ENCODE peak calls at places on chromosome 1, in seven cellular contexts. L, W, E, V, C, I and O are unnamed samples.

GRCh38 chr1:119767486-119767885 is 1.2 kb downstream of the HMGCS2 start:
- DNase-seq in E (no peak), L (no peak), V (no peak), I (no peak), C (no peak), W (no peak), O (no peak)

GRCh38 chr1:93180723-93181613 is at the start of gene CCDC18:
- DNase-seq in I (no peak), E (no peak), C (no peak), L (no peak), W (peak), V (peak), O (peak)

GRCh38 chr1:93579891-93580290 is 101.7 kb downstream of the BCAR3 start:
- DNase-seq in L (peak), C (no peak), E (no peak), V (peak), I (peak), W (peak), O (peak)

GRCh38 chr1:31297273-31298247 is 728 bp downstream of the ZCCHC17 start:
- DNase-seq in I (peak), W (peak), C (peak), E (no peak), L (no peak), V (peak), O (peak)

GRCh38 chr1:177286396-177286795 is 115.6 kb downstream of the BRINP2 start:
- DNase-seq in V (no peak), I (no peak), W (peak), E (no peak), L (no peak), C (no peak), O (no peak)

GRCh38 chr1:203506821-203507220 is 12.9 kb downstream of the OPTC start:
- DNase-seq in I (no peak), E (no peak), W (no peak), L (no peak), C (no peak), V (no peak), O (no peak)

GRCh38 chr1:111813440-111814304 is 58.0 kb downstream of the DDX20 start:
- DNase-seq in I (peak), C (no peak), E (no peak), V (peak), L (no peak), W (no peak), O (no peak)

GRCh38 chr1:40820251-40820797 is 36.7 kb downstream of the KCNQ4 start:
- DNase-seq in I (no peak), E (peak), V (peak), W (no peak), L (peak), C (no peak), O (no peak)

GRCh38 chr1:205448540-205449253 is 7.1 kb downstream of the BLACAT1 start:
- DNase-seq in C (no peak), L (peak), W (no peak), I (no peak), E (peak), V (peak), O (no peak)

GRCh38 chr1:24236170-24237045 is 49.3 kb upstream of the IFNLR1 start:
- DNase-seq in C (no peak), V (peak), I (peak), E (peak), L (peak), W (peak), O (peak)

GRCh38 chr1:1680912-1681273 is 11.7 kb downstream of the SLC35E2B start:
- DNase-seq in C (no peak), E (no peak), W (no peak), V (no peak), I (no peak), L (no peak), O (peak)

GRCh38 chr1:178609015-178609414 is 96.1 kb downstream of the TEX35 start:
- DNase-seq in L (no peak), V (no peak), C (no peak), E (no peak), W (peak), I (peak), O (peak)

GRCh38 chr1:53638641-53639035 is 100.3 kb downstream of the GLIS1 start:
- DNase-seq in E (peak), C (no peak), W (no peak), V (no peak), L (no peak), I (no peak), O (no peak)

GRCh38 chr1:175822575-175822974 is 79.2 kb upstream of the TNR start:
- DNase-seq in E (no peak), C (no peak), L (no peak), I (peak), V (no peak), W (peak), O (peak)

GRCh38 chr1:228021526-228022030 is 14.8 kb downstream of the WNT3A start:
- DNase-seq in L (peak), C (no peak), W (peak), V (no peak), E (peak), I (no peak), O (no peak)

GRCh38 chr1:76759950-76760349 is 107.3 kb upstream of the ST6GALNAC5 start:
- DNase-seq in C (no peak), E (no peak), I (peak), V (peak), L (no peak), W (peak), O (peak)

GRCh38 chr1:44030606-44031050 is 634 bp downstream of the SLC6A9 start:
- DNase-seq in E (peak), V (peak), I (peak), C (peak), W (peak), L (no peak), O (peak)

GRCh38 chr1:182629674-182630073 is 25.5 kb upstream of the RGS16 start:
- DNase-seq in C (no peak), E (no peak), V (no peak), L (no peak), I (no peak), W (no peak), O (no peak)

GRCh38 chr1:91697322-91698260 is 188.4 kb downstream of the TGFBR3 start:
- DNase-seq in L (no peak), W (peak), I (no peak), V (no peak), C (no peak), E (no peak), O (peak)

GRCh38 chr1:187027259-187027658 is 198.5 kb downstream of the PLA2G4A start:
- DNase-seq in V (no peak), C (no peak), L (no peak), E (no peak), W (no peak), I (no peak), O (no peak)

GRCh38 chr1:27958513-27958912 is 1.3 kb upstream of the XKR8 start:
- DNase-seq in C (no peak), L (no peak), E (no peak), I (no peak), V (no peak), W (no peak), O (no peak)

GRCh38 chr1:27994060-27994459 is 34.3 kb downstream of the XKR8 start:
- DNase-seq in I (peak), C (no peak), V (peak), L (no peak), E (no peak), W (no peak), O (no peak)

GRCh38 chr1:12549106-12549459 is 68.9 kb downstream of the DHRS3 start:
- DNase-seq in E (no peak), W (no peak), L (no peak), C (no peak), I (no peak), V (no peak), O (no peak)

GRCh38 chr1:240337795-240338194 is 246.1 kb downstream of the FMN2 start:
- DNase-seq in W (peak), E (no peak), C (no peak), I (peak), L (no peak), V (no peak), O (peak)

DNA sequence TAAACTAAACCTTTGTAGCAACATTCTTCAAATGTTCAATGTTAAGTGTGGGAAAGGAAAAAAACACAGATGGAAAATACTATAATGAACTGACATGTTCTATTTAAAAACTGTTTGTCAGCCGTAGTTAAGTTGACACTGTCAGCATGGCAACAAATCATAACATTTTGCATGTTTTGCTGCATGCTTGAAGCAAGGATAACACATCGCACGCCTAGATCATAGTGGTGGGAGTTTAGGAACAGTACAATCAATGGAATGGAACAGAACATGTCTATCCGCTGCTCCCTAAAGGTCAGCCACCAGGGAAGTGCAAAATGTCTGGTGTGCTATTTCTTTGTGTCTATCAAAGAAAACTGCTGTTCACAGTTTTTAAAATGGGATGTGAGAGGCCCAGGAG is 62.5 kb upstream of the ESRRG start:
- DNase-seq in C (no peak), V (no peak), I (peak), L (no peak), W (no peak), E (no peak), O (no peak)
- H3K27ac ChIP-seq in C (no peak), V (no peak), I (no peak), L (no peak), W (no peak), E (no peak), O (no peak)

GRCh38 chr1:69776555-69776954 is 208.8 kb downstream of the LRRC7 start:
- DNase-seq in V (no peak), L (no peak), W (no peak), E (no peak), C (no peak), I (no peak), O (no peak)

GRCh38 chr1:69777423-69777822 is 209.7 kb downstream of the LRRC7 start:
- DNase-seq in L (no peak), I (no peak), W (no peak), V (no peak), C (no peak), E (no peak), O (no peak)

GRCh38 chr1:69777933-69778332 is 210.2 kb downstream of the LRRC7 start:
- DNase-seq in W (no peak), L (no peak), E (no peak), V (no peak), C (no peak), I (no peak), O (no peak)
- H2BK5ac ChIP-seq in W (no peak), L (no peak), E (no peak), V (no peak), C (no peak), I (no peak), O (no peak)

DNA sequence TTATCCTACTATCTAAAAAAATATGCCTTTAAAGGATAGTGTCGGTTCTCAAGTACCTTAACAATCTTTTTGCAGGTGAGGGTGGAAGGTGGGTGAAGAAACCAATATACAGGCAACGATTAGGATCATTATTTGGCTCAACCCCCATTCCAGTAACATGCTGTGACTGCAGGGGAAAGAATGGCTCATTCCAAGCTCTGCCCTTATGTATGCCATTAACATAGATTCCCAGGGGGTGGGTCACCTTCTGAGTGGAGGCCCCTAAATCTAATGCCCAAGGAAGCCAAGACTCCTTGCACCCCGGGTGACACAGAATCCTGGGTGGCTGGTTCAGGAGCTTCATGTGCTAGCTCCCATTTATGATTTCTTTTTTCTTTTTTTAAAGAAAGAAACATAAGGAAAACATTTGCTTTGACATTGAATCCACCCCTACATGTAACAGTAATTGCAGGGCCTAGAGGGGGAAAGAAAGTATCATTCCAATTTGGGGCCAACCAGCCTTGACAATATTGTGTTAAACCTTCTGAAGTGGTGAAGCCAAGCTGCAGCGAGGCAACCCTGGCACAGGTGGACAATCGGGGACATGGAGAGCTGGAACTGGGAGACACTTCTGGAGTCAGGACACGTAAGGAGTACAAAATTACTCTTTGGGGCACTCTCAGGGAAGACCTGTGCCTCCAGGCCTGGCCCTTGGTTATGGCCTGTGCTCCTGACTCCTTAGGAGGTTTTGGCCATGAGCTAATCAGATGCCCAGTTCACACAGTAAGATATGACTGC is 200.3 kb downstream of the PBX1 start:
- DNase-seq in L (no peak), W (no peak), I (no peak), V (peak), E (no peak), C (no peak), O (no peak)
- H4K8ac ChIP-seq in L (no peak), W (peak), I (peak), V (no peak), E (no peak), C (no peak), O (no peak)

GRCh38 chr1:20479840-20480239 is 6.2 kb downstream of the CAMK2N1 start:
- DNase-seq in C (no peak), V (no peak), W (no peak), L (no peak), E (no peak), I (no peak), O (no peak)
- H3K27ac ChIP-seq in C (no peak), V (no peak), W (peak), L (no peak), E (no peak), I (no peak), O (peak)